ENCODE peak calls at places on chromosomes 7 and 10, in four cellular contexts. W is heart left ventricle, X is ascending aorta, S is BE2C. O is an unnamed sample.

GRCh38 chr10:102604379-102604960 is 39.8 kb upstream of the TRIM8 start:
- DNase-seq in W (no peak), X (no peak), S (no peak), O (no peak)

GRCh38 chr7:96359876-96360275 is 38.0 kb upstream of the SLC25A13 start:
- DNase-seq in W (no peak), X (no peak), S (no peak), O (no peak)

GRCh38 chr10:77490512-77490911 is 147.1 kb downstream of the KCNMA1 start:
- DNase-seq in X (no peak), S (no peak), W (no peak), O (no peak)

GRCh38 chr10:106609867-106610266 is 554.6 kb downstream of the SORCS1 start:
- DNase-seq in S (no peak), X (no peak), W (no peak), O (peak; percentile 64)

GRCh38 chr10:120969219-120969645 is 118.1 kb downstream of the WDR11 start:
- DNase-seq in W (no peak), X (no peak), S (no peak), O (no peak)

GRCh38 chr7:85535974-85536729 is 349.3 kb upstream of the SEMA3D start:
- DNase-seq in S (no peak), W (no peak), X (no peak), O (no peak)

GRCh38 chr7:2037301-2037804 is 195.4 kb downstream of the MAD1L1 start:
- DNase-seq in W (peak; percentile 17), X (no peak), S (peak; percentile 2), O (no peak)

GRCh38 chr7:157651366-157652160 is 314.8 kb downstream of the DNAJB6 start:
- DNase-seq in X (no peak), S (no peak), W (no peak), O (peak; percentile 27)

GRCh38 chr10:73789659-73790055 is 4.3 kb downstream of the ZSWIM8 start:
- DNase-seq in S (no peak), W (no peak), X (no peak), O (no peak)

GRCh38 chr7:132932321-132933075 is 149.4 kb downstream of the CHCHD3 start:
- DNase-seq in W (no peak), S (no peak), X (no peak), O (peak; percentile 64)

GRCh38 chr7:47698386-47698785 is 116.5 kb upstream of the TNS3 start:
- DNase-seq in W (no peak), S (no peak), X (no peak), O (no peak)

GRCh38 chr10:91163269-91163708 is 57.2 kb upstream of the PCGF5 start:
- DNase-seq in X (no peak), S (peak; percentile 68), W (peak; percentile 82), O (peak; percentile 82)

GRCh38 chr10:31099664-31100063 is 68.0 kb upstream of the ZNF438 start:
- DNase-seq in W (no peak), X (no peak), S (no peak), O (no peak)

GRCh38 chr10:34760606-34761005 is 54.5 kb downstream of the PARD3 start:
- DNase-seq in X (no peak), S (no peak), W (peak; percentile 52), O (peak; percentile 68)

GRCh38 chr7:107975394-107976013 is 27.5 kb downstream of the LAMB1 start:
- DNase-seq in S (no peak), X (no peak), W (no peak), O (no peak)

GRCh38 chr10:126331101-126331500 is 57.2 kb downstream of the ADAM12 start:
- DNase-seq in S (no peak), X (no peak), W (no peak), O (no peak)

GRCh38 chr7:143413123-143413522 is 4.5 kb upstream of the EPHA1 start:
- DNase-seq in W (no peak), X (no peak), S (no peak), O (no peak)

GRCh38 chr10:86224354-86225097 is 142.1 kb downstream of the GRID1 start:
- DNase-seq in X (no peak), W (peak; percentile 4), S (no peak), O (peak; percentile 75)

GRCh38 chr7:19248681-19249080 is 103.5 kb upstream of the FERD3L start:
- DNase-seq in S (no peak), X (no peak), W (no peak), O (no peak)

GRCh38 chr10:76329891-76330575 is 898.6 kb downstream of the LRMDA start:
- DNase-seq in W (no peak), X (no peak), S (no peak), O (no peak)

GRCh38 chr7:2237109-2237602 is 4.4 kb upstream of the MAD1L1 start:
- DNase-seq in W (peak; percentile 64), S (no peak), X (peak; percentile 24), O (no peak)

GRCh38 chr7:98186452-98187137 is 24.6 kb upstream of the BHLHA15 start:
- DNase-seq in S (no peak), W (no peak), X (no peak), O (no peak)

GRCh38 chr7:131753620-131754222 is 197.3 kb upstream of the PODXL start:
- DNase-seq in S (peak; percentile 51), W (no peak), X (no peak), O (peak; percentile 85)

GRCh38 chr10:127926455-127926854 is 19.6 kb downstream of the PTPRE start:
- DNase-seq in X (no peak), W (no peak), S (no peak), O (no peak)

GRCh38 chr10:44650576-44651394 is 260.4 kb upstream of the TMEM72 start:
- DNase-seq in W (peak; percentile 32), S (no peak), X (no peak), O (no peak)

GRCh38 chr10:22737587-22737986 is 23.2 kb upstream of the PIP4K2A start:
- DNase-seq in S (no peak), X (no peak), W (peak; percentile 54), O (no peak)

GRCh38 chr7:155532792-155533119 is 13.6 kb downstream of the CNPY1 start:
- DNase-seq in W (no peak), X (no peak), S (no peak), O (no peak)

GRCh38 chr10:89352039-89352597 is 24.3 kb downstream of the IFIT3 start:
- DNase-seq in W (peak; percentile 52), X (no peak), S (no peak), O (no peak)

GRCh38 chr10:114021135-114021534 is 22.5 kb upstream of the ADRB1 start:
- DNase-seq in W (peak; percentile 37), S (no peak), X (no peak), O (no peak)
- H3K4me1 ChIP-seq in W (peaks cover 10% of the 10 kb centered on the region), S (peaks cover 9% of the 10 kb centered on the region), X (no peaks in the 10 kb centered on the region), O (no peaks in the 10 kb centered on the region)

DNA sequence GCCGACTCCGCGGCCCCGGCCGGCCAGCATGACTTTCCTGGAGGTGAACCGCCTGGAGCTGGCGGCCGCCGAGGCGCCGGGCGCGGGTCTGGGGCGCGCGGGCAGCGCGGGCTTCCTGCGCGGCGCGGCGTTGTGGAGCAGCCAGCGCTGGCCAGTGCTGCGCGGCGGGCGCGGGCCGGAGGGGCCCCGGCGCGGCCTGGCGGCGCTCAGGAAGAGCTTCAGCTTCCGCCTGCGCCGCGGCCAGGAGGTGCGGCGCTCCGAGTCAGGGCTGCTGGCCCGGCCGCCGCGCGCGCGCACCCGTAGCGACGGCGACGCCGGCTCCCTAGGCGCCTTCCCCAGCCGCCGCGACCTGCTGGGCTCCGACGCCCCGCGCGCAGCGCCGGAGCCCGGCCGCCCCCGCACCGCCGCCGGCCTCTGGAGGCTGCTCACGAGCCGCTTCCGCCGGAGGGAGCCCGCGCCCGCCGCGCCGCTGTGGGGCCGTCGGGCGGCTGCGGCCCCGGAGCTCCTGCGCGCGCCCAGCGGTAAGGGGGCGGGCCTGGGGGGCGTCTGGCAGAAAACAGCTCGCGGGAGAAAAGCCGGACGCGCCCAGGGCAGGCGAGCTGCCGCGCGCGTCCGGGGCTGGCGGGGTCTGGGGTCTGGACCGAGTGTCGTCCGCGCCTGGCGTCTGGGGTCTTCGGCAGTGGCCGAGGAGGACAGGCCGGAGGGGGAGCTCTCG is 29.0 kb downstream of the AGAP3 start:
- DNase-seq in X (no peak), W (no peak), S (no peak), O (peak; percentile 78)
- TF ChIP-seq CTCF in X (no peak), W (no peak), S (no peak), O (peak; percentile 48)

GRCh38 chr7:138907849-138908248 is 73.3 kb downstream of the KIAA1549 start:
- DNase-seq in S (no peak), W (no peak), X (no peak), O (peak; percentile 62)
- H3K36me3 ChIP-seq in S (peaks cover 18% of the 10 kb centered on the region), W (no peaks in the 10 kb centered on the region), X (no peaks in the 10 kb centered on the region), O (peaks cover 43% of the 10 kb centered on the region)

DNA sequence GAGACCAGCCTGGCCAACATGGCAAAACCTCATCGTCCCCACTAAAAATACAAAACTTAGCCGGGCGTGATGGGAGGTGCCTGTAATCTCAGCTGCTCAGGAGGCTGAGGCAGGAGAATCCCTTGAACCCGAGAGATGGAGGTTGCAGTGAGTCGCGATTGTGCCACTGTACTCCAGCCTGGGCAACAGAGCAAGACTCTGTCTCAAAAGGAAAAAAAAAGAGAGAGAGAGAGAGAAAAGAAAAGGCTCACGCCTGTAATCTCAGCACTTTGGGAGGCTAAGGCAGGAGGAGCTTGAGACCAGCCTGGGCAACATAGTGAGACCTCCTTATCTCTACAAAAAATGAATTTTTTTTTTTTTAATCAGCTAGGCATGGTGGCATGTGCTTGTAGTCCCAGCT is 157.6 kb downstream of the CUX1 start:
- DNase-seq in S (no peak), W (no peak), X (no peak), O (no peak)
- H3K4me1 ChIP-seq in S (no peaks in the 10 kb centered on the region), W (no peaks in the 10 kb centered on the region), X (no peaks in the 10 kb centered on the region), O (no peaks in the 10 kb centered on the region)

GRCh38 chr10:82653244-82653933 is 778.4 kb downstream of the NRG3 start:
- DNase-seq in X (no peak), S (no peak), W (no peak), O (no peak)
- TF ChIP-seq CTCF in X (no peak), S (no peak), W (no peak), O (no peak)

DNA sequence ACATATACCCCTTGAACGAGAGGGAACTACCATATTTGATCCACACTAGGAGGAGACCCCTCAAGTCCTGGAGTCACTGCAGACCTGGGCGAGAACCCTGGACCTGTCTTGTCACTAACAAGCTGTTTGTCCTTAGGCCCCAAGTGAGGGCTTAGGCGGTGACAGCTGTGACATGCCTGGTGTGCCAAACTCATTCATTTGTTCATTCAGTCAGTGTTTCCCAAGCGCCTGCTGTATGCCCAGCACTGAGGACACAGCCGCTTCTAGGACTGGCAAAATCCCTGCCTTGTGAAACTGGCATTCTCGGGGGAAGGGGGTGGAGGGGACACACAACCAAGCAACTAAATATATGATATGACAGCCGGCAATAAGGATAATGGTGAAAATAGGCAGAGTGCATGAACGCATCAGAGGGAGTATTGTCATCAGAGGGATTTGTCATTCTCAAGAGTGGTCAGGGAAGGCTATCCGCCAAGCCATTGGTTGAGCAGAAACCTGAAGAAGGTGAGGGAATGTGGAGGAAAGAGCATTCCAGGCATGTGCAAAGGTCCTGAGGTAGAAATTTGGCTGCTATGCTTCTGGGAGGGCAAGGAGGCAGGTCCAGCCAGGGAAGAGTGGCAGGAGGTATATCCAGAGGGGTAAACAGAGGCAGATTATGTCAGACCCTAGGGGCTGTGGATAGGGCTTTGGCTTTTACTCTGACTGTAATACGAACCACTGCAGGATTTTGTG is 11.0 kb downstream of the SH2B2 start:
- DNase-seq in W (no peak), X (no peak), S (no peak), O (no peak)
- H3K36me3 ChIP-seq in W (no peaks in the 10 kb centered on the region), X (no peaks in the 10 kb centered on the region), S (no peaks in the 10 kb centered on the region), O (no peaks in the 10 kb centered on the region)

GRCh38 chr10:92766451-92766850 is 76.7 kb downstream of the HHEX start:
- DNase-seq in S (no peak), W (no peak), X (no peak), O (no peak)
- H3K4me1 ChIP-seq in S (no peaks in the 10 kb centered on the region), W (no peaks in the 10 kb centered on the region), X (no peaks in the 10 kb centered on the region), O (no peaks in the 10 kb centered on the region)

O was measured in endodermal cell.